ENCODE peak calls at places on chromosome 2, in eight cellular contexts. One of them, this sample, is unnamed.

GRCh38 chr2:240956935-240957655 is 41.3 kb upstream of the SNED1 start:
- DNase-seq in HL-60: no peak
- DNase-seq in OCI-LY7: no peak
- DNase-seq in dorsolateral prefrontal cortex: no peak
- DNase-seq in GM12865: no peak
- DNase-seq in thoracic aorta: no peak
- DNase-seq in epithelial cell of proximal tubule: no peak
- DNase-seq in A549: no peak
- DNase-seq in this sample: no peak

GRCh38 chr2:231221761-231222160 is 23.3 kb downstream of the ARMC9 start:
- DNase-seq in dorsolateral prefrontal cortex: no peak
- DNase-seq in HL-60: no peak
- DNase-seq in GM12865: no peak
- DNase-seq in epithelial cell of proximal tubule: no peak
- DNase-seq in thoracic aorta: no peak
- DNase-seq in OCI-LY7: no peak
- DNase-seq in A549: no peak
- DNase-seq in this sample: no peak

GRCh38 chr2:176085861-176086771 is 2.4 kb upstream of the EVX2 start:
- DNase-seq in OCI-LY7: no peak
- DNase-seq in GM12865: peak
- DNase-seq in A549: peak
- DNase-seq in epithelial cell of proximal tubule: no peak
- DNase-seq in dorsolateral prefrontal cortex: peak
- DNase-seq in HL-60: no peak
- DNase-seq in thoracic aorta: no peak
- DNase-seq in this sample: no peak

GRCh38 chr2:100675855-100676254 is 113.1 kb downstream of the PDCL3 start:
- DNase-seq in GM12865: no peak
- DNase-seq in HL-60: no peak
- DNase-seq in epithelial cell of proximal tubule: no peak
- DNase-seq in thoracic aorta: no peak
- DNase-seq in OCI-LY7: no peak
- DNase-seq in dorsolateral prefrontal cortex: no peak
- DNase-seq in A549: no peak
- DNase-seq in this sample: no peak

GRCh38 chr2:101253713-101254085 is 1.0 kb downstream of the CNOT11 start:
- DNase-seq in epithelial cell of proximal tubule: no peak
- DNase-seq in A549: no peak
- DNase-seq in GM12865: peak
- DNase-seq in dorsolateral prefrontal cortex: no peak
- DNase-seq in OCI-LY7: peak
- DNase-seq in thoracic aorta: no peak
- DNase-seq in HL-60: no peak
- DNase-seq in this sample: no peak

GRCh38 chr2:67057901-67058703 is 339.0 kb upstream of the ETAA1 start:
- DNase-seq in A549: no peak
- DNase-seq in dorsolateral prefrontal cortex: no peak
- DNase-seq in HL-60: no peak
- DNase-seq in OCI-LY7: no peak
- DNase-seq in thoracic aorta: no peak
- DNase-seq in epithelial cell of proximal tubule: no peak
- DNase-seq in GM12865: no peak
- DNase-seq in this sample: no peak

GRCh38 chr2:231384970-231385369 is 10.5 kb upstream of the B3GNT7 start:
- DNase-seq in A549: no peak
- DNase-seq in HL-60: no peak
- DNase-seq in thoracic aorta: no peak
- DNase-seq in epithelial cell of proximal tubule: no peak
- DNase-seq in dorsolateral prefrontal cortex: no peak
- DNase-seq in GM12865: no peak
- DNase-seq in OCI-LY7: no peak
- DNase-seq in this sample: no peak

GRCh38 chr2:122341007-122341406 is 585.6 kb downstream of the TSN start:
- DNase-seq in dorsolateral prefrontal cortex: no peak
- DNase-seq in HL-60: no peak
- DNase-seq in thoracic aorta: no peak
- DNase-seq in GM12865: no peak
- DNase-seq in A549: no peak
- DNase-seq in epithelial cell of proximal tubule: peak
- DNase-seq in OCI-LY7: no peak
- DNase-seq in this sample: no peak

GRCh38 chr2:106974891-106975290 is 88.9 kb upstream of the ST6GAL2 start:
- DNase-seq in thoracic aorta: no peak
- DNase-seq in HL-60: no peak
- DNase-seq in A549: no peak
- DNase-seq in OCI-LY7: no peak
- DNase-seq in GM12865: no peak
- DNase-seq in epithelial cell of proximal tubule: no peak
- DNase-seq in dorsolateral prefrontal cortex: no peak
- DNase-seq in this sample: no peak

GRCh38 chr2:46298522-46299351 is 1.5 kb downstream of the EPAS1 start:
- DNase-seq in OCI-LY7: no peak
- DNase-seq in HL-60: no peak
- DNase-seq in dorsolateral prefrontal cortex: peak
- DNase-seq in epithelial cell of proximal tubule: no peak
- DNase-seq in GM12865: no peak
- DNase-seq in A549: peak
- DNase-seq in thoracic aorta: no peak
- DNase-seq in this sample: no peak

GRCh38 chr2:56801214-56801613 is 617.4 kb downstream of the CCDC85A start:
- DNase-seq in epithelial cell of proximal tubule: no peak
- DNase-seq in A549: no peak
- DNase-seq in dorsolateral prefrontal cortex: no peak
- DNase-seq in thoracic aorta: no peak
- DNase-seq in GM12865: no peak
- DNase-seq in HL-60: no peak
- DNase-seq in OCI-LY7: no peak
- DNase-seq in this sample: no peak

GRCh38 chr2:23386422-23387220 is 1.6 kb downstream of the KLHL29 start:
- DNase-seq in epithelial cell of proximal tubule: no peak
- DNase-seq in OCI-LY7: no peak
- DNase-seq in A549: peak
- DNase-seq in thoracic aorta: no peak
- DNase-seq in dorsolateral prefrontal cortex: peak
- DNase-seq in GM12865: peak
- DNase-seq in HL-60: no peak
- DNase-seq in this sample: no peak

GRCh38 chr2:101330253-101330921 is 21.9 kb upstream of the RNF149 start:
- DNase-seq in dorsolateral prefrontal cortex: peak
- DNase-seq in A549: no peak
- DNase-seq in OCI-LY7: no peak
- DNase-seq in GM12865: no peak
- DNase-seq in epithelial cell of proximal tubule: no peak
- DNase-seq in thoracic aorta: no peak
- DNase-seq in HL-60: no peak
- DNase-seq in this sample: no peak

GRCh38 chr2:68762665-68763064 is 28.1 kb downstream of the ARHGAP25 start:
- DNase-seq in thoracic aorta: no peak
- DNase-seq in epithelial cell of proximal tubule: no peak
- DNase-seq in OCI-LY7: peak
- DNase-seq in HL-60: no peak
- DNase-seq in A549: no peak
- DNase-seq in GM12865: peak
- DNase-seq in dorsolateral prefrontal cortex: no peak
- DNase-seq in this sample: no peak

GRCh38 chr2:16072638-16073290 is 132.4 kb downstream of the MYCN start:
- DNase-seq in GM12865: no peak
- DNase-seq in HL-60: no peak
- DNase-seq in A549: no peak
- DNase-seq in dorsolateral prefrontal cortex: no peak
- DNase-seq in thoracic aorta: no peak
- DNase-seq in OCI-LY7: no peak
- DNase-seq in epithelial cell of proximal tubule: no peak
- DNase-seq in this sample: no peak

GRCh38 chr2:231343988-231344387 is 51.5 kb upstream of the B3GNT7 start:
- DNase-seq in A549: no peak
- DNase-seq in GM12865: no peak
- DNase-seq in epithelial cell of proximal tubule: no peak
- DNase-seq in OCI-LY7: no peak
- DNase-seq in thoracic aorta: no peak
- DNase-seq in dorsolateral prefrontal cortex: no peak
- DNase-seq in HL-60: no peak
- DNase-seq in this sample: no peak

GRCh38 chr2:133651861-133652260 is 83.6 kb upstream of the NCKAP5 start:
- DNase-seq in OCI-LY7: no peak
- DNase-seq in epithelial cell of proximal tubule: no peak
- DNase-seq in thoracic aorta: no peak
- DNase-seq in A549: no peak
- DNase-seq in GM12865: no peak
- DNase-seq in dorsolateral prefrontal cortex: no peak
- DNase-seq in HL-60: no peak
- DNase-seq in this sample: no peak

GRCh38 chr2:29097569-29097968 is 17.6 kb upstream of the CLIP4 start:
- DNase-seq in thoracic aorta: no peak
- DNase-seq in OCI-LY7: no peak
- DNase-seq in A549: no peak
- DNase-seq in dorsolateral prefrontal cortex: no peak
- DNase-seq in GM12865: no peak
- DNase-seq in HL-60: no peak
- DNase-seq in epithelial cell of proximal tubule: no peak
- DNase-seq in this sample: no peak

GRCh38 chr2:146777181-146777580 is 1067.6 kb upstream of the ACVR2A start:
- DNase-seq in thoracic aorta: no peak
- DNase-seq in dorsolateral prefrontal cortex: no peak
- DNase-seq in A549: no peak
- DNase-seq in GM12865: no peak
- DNase-seq in OCI-LY7: no peak
- DNase-seq in HL-60: no peak
- DNase-seq in epithelial cell of proximal tubule: no peak
- DNase-seq in this sample: no peak

DNA sequence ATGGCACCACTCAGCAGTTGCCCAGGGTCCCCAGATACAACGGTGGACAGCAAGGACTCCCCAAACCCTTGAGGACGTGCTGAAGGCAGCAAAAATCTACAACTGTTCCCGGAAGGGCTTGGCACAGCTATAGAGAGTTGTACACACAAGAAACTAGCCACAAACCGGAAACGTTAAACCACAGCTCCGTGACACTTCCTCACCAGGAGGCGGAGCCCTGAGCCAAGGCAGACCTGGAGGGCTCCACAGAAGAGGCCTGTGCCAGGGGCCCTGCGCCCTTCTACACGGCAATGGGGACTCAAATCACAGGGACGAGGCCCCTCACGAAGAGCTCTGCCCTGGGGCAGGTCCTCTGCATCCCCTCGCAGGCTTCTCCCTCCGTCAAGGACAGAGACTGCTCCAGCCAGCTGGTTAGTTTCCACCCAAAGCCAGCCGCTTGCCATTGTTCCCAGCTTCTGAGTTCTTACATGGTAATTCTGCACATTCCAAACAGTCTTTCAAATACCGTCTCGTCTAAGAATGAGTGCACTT is 133.3 kb downstream of the HDAC4 start:
- DNase-seq in thoracic aorta: no peak
- DNase-seq in GM12865: peak
- DNase-seq in OCI-LY7: peak
- DNase-seq in epithelial cell of proximal tubule: no peak
- DNase-seq in dorsolateral prefrontal cortex: no peak
- DNase-seq in A549: no peak
- DNase-seq in HL-60: peak
- DNase-seq in this sample: no peak
- TF ChIP-seq CTCF in thoracic aorta: no peak
- TF ChIP-seq CTCF in GM12865: peak
- TF ChIP-seq CTCF in OCI-LY7: peak
- TF ChIP-seq CTCF in epithelial cell of proximal tubule: peak
- TF ChIP-seq CTCF in dorsolateral prefrontal cortex: peak
- TF ChIP-seq CTCF in A549: no peak
- TF ChIP-seq CTCF in HL-60: peak
- TF ChIP-seq CTCF in this sample: peak

GRCh38 chr2:32627441-32627900 is 379 bp upstream of the TTC27 start:
- DNase-seq in OCI-LY7: no peak
- DNase-seq in epithelial cell of proximal tubule: peak
- DNase-seq in A549: peak
- DNase-seq in GM12865: no peak
- DNase-seq in dorsolateral prefrontal cortex: peak
- DNase-seq in thoracic aorta: no peak
- DNase-seq in HL-60: no peak
- DNase-seq in this sample: no peak
- H3K4me3 ChIP-seq in OCI-LY7: peak
- H3K4me3 ChIP-seq in epithelial cell of proximal tubule: peak
- H3K4me3 ChIP-seq in A549: peak
- H3K4me3 ChIP-seq in GM12865: peak
- H3K4me3 ChIP-seq in dorsolateral prefrontal cortex: peak
- H3K4me3 ChIP-seq in thoracic aorta: peak
- H3K4me3 ChIP-seq in HL-60: peak
- H3K4me3 ChIP-seq in this sample: peak

DNA sequence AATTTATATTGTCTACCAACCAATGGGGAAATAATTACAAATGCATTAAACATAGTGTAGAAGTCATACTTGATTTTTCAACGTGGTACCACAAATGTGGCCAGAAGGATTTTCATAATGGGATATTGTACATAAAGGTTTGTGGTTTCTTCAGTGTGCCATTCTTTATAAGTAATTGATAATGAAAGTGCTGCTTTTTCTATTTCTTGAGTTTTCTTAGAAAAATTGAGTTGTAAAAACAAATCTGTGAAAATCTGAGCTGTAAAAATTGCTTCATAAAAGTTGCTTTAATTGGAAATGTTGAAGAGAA is 103.6 kb downstream of the KYNU start:
- DNase-seq in dorsolateral prefrontal cortex: no peak
- DNase-seq in A549: no peak
- DNase-seq in epithelial cell of proximal tubule: no peak
- DNase-seq in thoracic aorta: no peak
- DNase-seq in OCI-LY7: no peak
- DNase-seq in GM12865: no peak
- DNase-seq in HL-60: no peak
- DNase-seq in this sample: no peak
- TF ChIP-seq CTCF in dorsolateral prefrontal cortex: no peak
- TF ChIP-seq CTCF in A549: no peak
- TF ChIP-seq CTCF in epithelial cell of proximal tubule: no peak
- TF ChIP-seq CTCF in thoracic aorta: no peak
- TF ChIP-seq CTCF in OCI-LY7: peak
- TF ChIP-seq CTCF in GM12865: no peak
- TF ChIP-seq CTCF in HL-60: no peak
- TF ChIP-seq CTCF in this sample: no peak

DNA sequence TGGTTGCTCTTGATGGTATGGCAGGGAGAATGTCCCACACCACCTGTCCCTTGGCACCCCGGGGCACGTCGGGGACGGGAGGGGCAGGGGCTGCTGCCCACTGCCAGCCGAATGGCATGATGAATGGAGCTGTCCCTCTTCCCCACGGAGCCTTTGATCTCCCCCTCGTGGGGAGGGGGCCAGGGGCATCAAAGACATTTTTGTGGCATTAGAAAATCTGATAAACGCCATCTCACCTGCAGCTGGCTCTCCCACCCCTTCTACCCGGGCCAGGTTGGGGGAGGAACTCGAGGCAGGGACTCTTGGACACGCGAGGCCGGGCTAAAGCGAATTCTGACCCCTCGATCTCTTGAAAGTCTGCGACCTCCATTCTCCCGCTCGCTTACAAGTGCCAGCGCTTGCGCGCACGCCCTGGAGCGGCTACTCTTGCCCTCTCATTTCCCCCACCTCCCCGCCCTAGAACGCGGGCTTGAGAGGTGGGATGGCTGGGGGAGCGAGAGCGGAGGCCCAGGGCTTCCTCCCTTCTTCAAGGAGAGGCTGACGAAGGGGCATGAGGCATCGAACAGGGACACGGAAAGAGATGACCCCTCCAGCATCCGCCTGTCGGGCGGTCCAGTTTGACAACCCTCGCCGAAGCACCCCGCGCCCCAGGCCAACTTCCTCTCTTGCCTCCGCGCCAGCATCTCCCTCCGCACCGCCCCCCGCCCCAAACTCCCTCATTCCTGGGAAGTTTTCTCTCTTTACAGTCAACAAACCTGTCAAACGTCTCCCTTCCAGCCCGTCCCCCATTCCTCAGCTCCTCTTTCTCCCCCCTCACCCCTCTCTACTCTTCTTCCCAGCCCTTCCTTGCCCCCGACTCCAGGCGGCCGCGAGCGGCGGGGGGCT is 692 bp upstream of the WNT6 start:
- DNase-seq in HL-60: no peak
- DNase-seq in A549: no peak
- DNase-seq in thoracic aorta: no peak
- DNase-seq in epithelial cell of proximal tubule: no peak
- DNase-seq in GM12865: no peak
- DNase-seq in OCI-LY7: no peak
- DNase-seq in dorsolateral prefrontal cortex: no peak
- DNase-seq in this sample: no peak
- H3K4me3 ChIP-seq in HL-60: no peak
- H3K4me3 ChIP-seq in A549: peak
- H3K4me3 ChIP-seq in thoracic aorta: peak
- H3K4me3 ChIP-seq in epithelial cell of proximal tubule: peak
- H3K4me3 ChIP-seq in GM12865: no peak
- H3K4me3 ChIP-seq in OCI-LY7: no peak
- H3K4me3 ChIP-seq in dorsolateral prefrontal cortex: no peak
- H3K4me3 ChIP-seq in this sample: no peak

This sample was measured in AG04449.